ENCODE peak calls at places on chromosomes 3 and 15, in seven cellular contexts. P is A549, W is heart right ventricle, Q is ovary, X is H9, C is pancreas, E is HFFc6. O is an unnamed sample.

GRCh38 chr3:165507060-165507459 is 310.9 kb upstream of the SLITRK3 start:
- DNase-seq in X (no peak), W (no peak), Q (no peak), C (no peak), E (no peak), P (no peak), O (no peak)

GRCh38 chr3:15300318-15301078 is 31.9 kb downstream of the SH3BP5 start:
- DNase-seq in W (no peak), C (no peak), P (peak), Q (no peak), E (peak), X (no peak), O (peak)

GRCh38 chr15:89299896-89300295 is 34.7 kb downstream of the POLG start:
- DNase-seq in E (peak), W (no peak), X (no peak), Q (no peak), P (peak), C (no peak), O (no peak)

GRCh38 chr15:55005679-55006078 is 191.1 kb downstream of the RSL24D1 start:
- DNase-seq in E (no peak), C (no peak), W (no peak), Q (no peak), X (no peak), P (no peak), O (no peak)

GRCh38 chr15:85533949-85534543 is 153.6 kb downstream of the AKAP13 start:
- DNase-seq in X (no peak), E (no peak), W (no peak), C (no peak), Q (no peak), P (no peak), O (no peak)

GRCh38 chr3:196968233-196969000 is at the start of gene PIGZ:
- DNase-seq in W (peak), P (no peak), Q (no peak), C (peak), X (no peak), E (no peak), O (peak)

GRCh38 chr3:141681390-141681780 is 56.7 kb upstream of the RNF7 start:
- DNase-seq in W (no peak), X (no peak), Q (no peak), C (no peak), P (no peak), E (no peak), O (no peak)

GRCh38 chr15:73540161-73540560 is 93.0 kb downstream of the NPTN start:
- DNase-seq in Q (no peak), P (peak), E (no peak), C (no peak), X (no peak), W (no peak), O (no peak)

GRCh38 chr3:156135921-156136655 is 15.7 kb downstream of the KCNAB1 start:
- DNase-seq in P (peak), Q (no peak), W (no peak), C (no peak), X (no peak), E (no peak), O (peak)
- TF ChIP-seq CTCF in P (peak), Q (no peak), W (no peak), C (no peak), X (peak), E (peak), O (peak)

DNA sequence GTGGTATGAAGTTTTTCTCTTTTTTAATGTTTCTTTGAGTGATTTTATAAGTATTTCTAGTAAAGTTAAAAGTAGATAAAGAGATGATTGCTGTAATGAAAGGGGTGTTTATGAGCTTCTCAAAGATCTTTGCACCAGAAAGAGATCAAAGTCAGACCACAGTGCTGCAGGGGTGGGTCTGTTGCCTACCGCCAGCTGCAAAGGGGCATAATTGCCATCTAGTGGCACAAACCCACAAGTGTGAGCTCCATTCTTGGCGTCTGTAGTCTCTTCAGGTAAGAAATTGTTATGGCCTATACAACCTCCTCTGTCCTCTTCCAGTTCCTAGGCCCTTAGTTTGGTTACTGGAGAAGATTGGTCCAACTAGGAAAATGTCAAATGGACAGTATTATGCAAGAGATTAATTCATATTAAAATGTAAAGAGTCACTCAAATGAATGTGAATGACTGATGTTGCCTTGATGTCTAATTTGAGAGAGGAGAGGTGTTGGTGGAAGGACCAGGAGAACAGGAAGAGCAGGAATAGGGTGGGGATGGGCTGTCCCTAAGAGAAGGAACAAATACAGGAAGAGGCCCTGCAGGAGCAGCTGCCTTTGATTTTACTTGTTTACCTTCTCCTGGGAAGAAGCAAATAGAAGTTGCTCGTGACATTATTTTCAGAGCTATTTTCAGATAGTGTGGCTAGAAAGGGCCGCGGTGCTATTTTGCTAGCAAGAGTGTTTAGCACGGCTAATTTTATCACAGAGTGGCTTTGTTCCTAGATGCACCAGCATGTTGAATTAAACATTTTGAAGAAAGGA is 53.0 kb upstream of the GSK3B start:
- DNase-seq in X (peak), P (peak), C (peak), Q (no peak), E (no peak), W (no peak), O (no peak)
- TF ChIP-seq CTCF in X (peak), P (no peak), C (peak), Q (no peak), E (peak), W (peak), O (no peak)

DNA sequence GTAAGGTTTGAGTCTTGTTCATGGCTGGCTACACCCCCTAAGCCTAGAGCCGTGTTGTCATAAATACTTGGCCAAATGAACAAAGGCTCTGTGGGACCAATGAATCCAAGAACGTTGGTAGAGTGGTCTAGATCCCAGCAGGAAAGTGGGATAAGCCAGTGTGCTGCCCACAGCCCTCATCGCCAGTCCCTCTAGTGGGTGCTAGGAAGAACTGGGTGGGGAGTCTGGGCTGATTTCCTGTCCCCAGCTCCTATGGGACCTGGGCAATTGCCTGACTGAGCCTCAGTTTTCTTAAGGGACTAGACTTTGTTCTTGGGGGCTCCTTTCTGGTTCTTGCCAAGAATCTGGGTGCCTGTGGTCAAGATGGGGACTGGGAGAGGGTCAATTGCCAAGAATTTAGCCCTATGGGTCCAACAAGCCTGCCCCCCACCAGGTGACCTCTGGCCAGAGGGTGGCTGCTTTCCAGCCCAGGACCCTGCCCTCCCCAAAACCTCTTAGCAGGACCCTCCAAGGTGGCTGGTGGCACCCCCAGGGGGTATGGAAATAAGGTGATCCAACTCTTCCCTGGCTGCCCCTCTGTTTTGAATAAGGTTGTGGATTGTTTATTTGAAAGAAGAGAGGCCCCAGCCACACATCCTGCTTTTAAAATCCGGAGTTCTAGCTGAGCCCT is 42.7 kb downstream of the SMAD6 start:
- DNase-seq in E (no peak), P (no peak), X (no peak), C (no peak), W (no peak), Q (no peak), O (no peak)
- TF ChIP-seq CTCF in E (no peak), P (no peak), X (peak), C (no peak), W (no peak), Q (peak), O (no peak)

DNA sequence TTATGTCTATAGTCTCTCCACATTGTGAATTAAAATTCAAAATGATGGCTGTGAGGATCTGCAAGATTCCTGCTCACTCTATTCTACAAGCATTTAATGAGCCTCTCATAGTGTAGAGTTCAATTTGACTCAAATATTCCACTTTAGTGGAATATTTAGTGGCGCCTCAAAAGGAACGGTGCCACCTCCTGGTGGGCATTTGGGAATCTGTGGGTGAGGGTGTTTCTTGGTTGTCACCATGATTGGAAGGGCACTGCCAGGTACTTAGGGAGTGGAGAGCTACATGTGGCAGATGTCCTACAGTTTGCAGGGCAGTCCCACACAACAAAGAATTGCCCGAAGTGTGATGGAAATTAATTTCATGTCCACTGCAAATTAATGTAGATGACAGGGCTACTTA is 21.5 kb upstream of the KCNMB3 start:
- DNase-seq in Q (peak), C (no peak), P (peak), W (no peak), X (no peak), E (no peak), O (no peak)
- TF ChIP-seq CTCF in Q (no peak), C (no peak), P (no peak), W (peak), X (peak), E (peak), O (no peak)

DNA sequence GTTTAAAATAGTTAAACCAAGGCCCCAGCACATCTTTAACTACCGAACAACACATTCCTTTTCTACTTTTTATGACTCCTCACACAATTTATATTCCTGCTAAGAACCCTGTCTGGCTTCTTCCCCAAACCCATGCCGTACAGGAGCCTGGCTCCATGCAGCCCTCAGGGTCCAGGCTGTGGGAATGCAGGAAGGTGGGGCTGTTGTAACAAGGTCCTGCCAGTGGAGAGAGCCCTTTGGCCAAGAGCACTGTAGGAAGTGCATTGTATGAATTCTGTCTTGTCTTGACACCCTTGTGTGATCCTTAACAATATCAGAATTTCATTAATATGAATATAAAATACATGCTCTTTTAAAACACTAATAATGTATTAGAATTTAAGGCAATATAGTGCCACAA is 563.8 kb downstream of the TBL1XR1 start:
- DNase-seq in X (peak), C (no peak), W (no peak), E (no peak), P (no peak), Q (no peak), O (no peak)
- TF ChIP-seq CTCF in X (peak), C (no peak), W (no peak), E (no peak), P (no peak), Q (no peak), O (no peak)

DNA sequence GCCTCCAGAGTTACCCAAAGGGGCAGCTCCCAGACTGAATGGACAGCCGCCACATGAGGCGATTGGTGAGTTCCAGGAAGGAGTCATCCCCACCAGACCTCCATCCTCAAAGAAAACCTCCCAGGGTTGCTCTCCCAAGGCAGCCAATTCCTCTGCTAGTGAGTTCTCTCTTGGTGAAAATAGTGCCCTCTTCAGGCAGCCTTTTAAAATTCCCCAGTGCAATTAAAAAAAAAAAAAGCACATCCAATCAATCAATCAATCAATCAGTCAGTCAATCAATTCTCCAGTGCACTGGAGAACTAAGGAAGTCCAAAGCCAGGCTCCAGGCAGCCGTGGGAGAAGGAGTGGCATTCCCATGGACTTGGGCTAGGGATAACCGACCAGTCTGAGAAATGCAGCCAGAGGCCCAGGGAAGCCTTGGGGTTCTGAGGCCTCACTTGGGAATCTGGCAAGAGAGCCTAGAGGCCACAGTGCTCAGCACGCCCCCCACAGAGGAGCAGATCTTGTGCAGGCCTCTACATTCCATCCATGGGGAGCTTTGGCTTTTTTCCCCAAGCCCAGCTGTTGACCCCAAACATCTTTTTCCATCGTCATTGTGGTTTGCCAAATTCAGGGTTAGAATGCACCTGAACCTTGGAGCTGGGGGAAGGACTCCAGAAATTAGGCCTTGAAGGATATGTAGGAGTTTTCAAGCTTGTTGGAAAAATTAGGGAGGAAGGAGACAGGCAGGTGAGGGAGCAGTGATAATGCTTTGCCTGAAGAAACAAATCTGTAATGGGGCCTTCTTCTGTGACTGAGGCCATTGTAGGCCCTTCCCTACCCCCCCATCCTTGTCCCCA is 4.8 kb downstream of the PAQR5 start:
- DNase-seq in Q (no peak), W (no peak), C (no peak), X (no peak), P (peak), E (no peak), O (no peak)
- TF ChIP-seq CTCF in Q (no peak), W (no peak), C (no peak), X (peak), P (peak), E (peak), O (no peak)

GRCh38 chr3:76024640-76025039 is 239.3 kb upstream of the ZNF717 start:
- DNase-seq in Q (no peak), E (no peak), P (peak), X (no peak), C (no peak), W (no peak), O (no peak)
- TF ChIP-seq CTCF in Q (no peak), E (no peak), P (no peak), X (peak), C (peak), W (peak), O (peak)